ENCODE peak calls at places on chromosomes 12 and 14, in four cellular contexts. Z is fibroblast of lung, F is K562, M is neuronal stem cell. N is an unnamed sample.
A peak's percentile ranks its signal among the peaks of the same experiment; 100 is the strongest.

GRCh38 chr12:46692606-46693005 is 133.2 kb downstream of the SLC38A4 start:
- DNase-seq in F (no peak), Z (no peak), M (no peak), N (no peak)

GRCh38 chr12:107580750-107581529 is 104.7 kb upstream of the PWP1 start:
- DNase-seq in F (no peak), Z (peak; percentile 24), M (peak; percentile 9), N (peak; percentile 85)

GRCh38 chr12:132489078-132489601 is 811 bp upstream of the FBRSL1 start:
- DNase-seq in Z (no peak), M (peak; percentile 21), F (peak; percentile 38), N (no peak)

GRCh38 chr14:38290601-38291190 is 34.8 kb upstream of the CLEC14A start:
- DNase-seq in F (no peak), M (no peak), Z (peak; percentile 96), N (no peak)

GRCh38 chr12:65875635-65876034 is 51.4 kb downstream of the HMGA2 start:
- DNase-seq in Z (peak; percentile 64), M (no peak), F (no peak), N (no peak)

GRCh38 chr14:103385994-103386491 is 828 bp downstream of the MARK3 start:
- DNase-seq in F (no peak), M (no peak), Z (peak; percentile 25), N (no peak)

GRCh38 chr14:102889615-102890014 is 32.8 kb upstream of the AMN start:
- DNase-seq in F (no peak), M (no peak), Z (no peak), N (no peak)

GRCh38 chr14:86357866-86358265 is 827.9 kb downstream of the FLRT2 start:
- DNase-seq in Z (no peak), M (no peak), F (no peak), N (no peak)

GRCh38 chr12:49622501-49623141 is 740 bp upstream of the PRPF40B start:
- DNase-seq in Z (peak; percentile 33), M (no peak), F (peak; percentile 32), N (peak; percentile 85)

GRCh38 chr12:55743967-55744931 is 1.3 kb downstream of the GDF11 start:
- DNase-seq in M (no peak), Z (no peak), F (no peak), N (peak; percentile 78)

DNA sequence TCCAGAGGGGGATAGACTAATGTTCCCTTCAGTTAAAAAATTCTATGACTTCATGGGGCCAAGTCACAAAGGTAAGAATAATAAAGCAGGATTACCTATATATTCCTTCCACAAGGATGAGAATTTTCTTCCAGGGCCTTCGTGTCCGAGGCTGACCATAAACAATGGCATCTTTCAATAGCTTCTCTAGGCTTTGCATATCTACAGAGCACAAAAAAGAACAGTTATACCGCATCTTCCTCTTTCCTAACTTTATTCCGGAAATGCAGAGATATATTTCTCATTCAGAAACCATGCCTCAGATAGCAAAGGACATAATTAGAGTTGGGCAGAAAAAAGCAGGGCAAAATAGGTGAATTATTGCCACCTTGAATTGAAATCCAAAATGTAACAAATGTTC is 58.3 kb upstream of the ISM2 start:
- DNase-seq in M (no peak), Z (no peak), F (no peak), N (no peak)
- H3K9ac ChIP-seq in M (no peak overlapping the region), Z (no peak overlapping the region), F (no peak overlapping the region), N (no peak overlapping the region)

GRCh38 chr14:81363746-81364400 is 36.3 kb downstream of the STON2 start:
- DNase-seq in M (no peak), Z (no peak), F (no peak), N (no peak)

GRCh38 chr14:81371802-81372201 is 28.3 kb downstream of the STON2 start:
- DNase-seq in M (no peak), F (no peak), Z (no peak), N (no peak)

GRCh38 chr14:81366884-81367283 is 33.2 kb downstream of the STON2 start:
- DNase-seq in M (no peak), F (no peak), Z (no peak), N (no peak)

DNA sequence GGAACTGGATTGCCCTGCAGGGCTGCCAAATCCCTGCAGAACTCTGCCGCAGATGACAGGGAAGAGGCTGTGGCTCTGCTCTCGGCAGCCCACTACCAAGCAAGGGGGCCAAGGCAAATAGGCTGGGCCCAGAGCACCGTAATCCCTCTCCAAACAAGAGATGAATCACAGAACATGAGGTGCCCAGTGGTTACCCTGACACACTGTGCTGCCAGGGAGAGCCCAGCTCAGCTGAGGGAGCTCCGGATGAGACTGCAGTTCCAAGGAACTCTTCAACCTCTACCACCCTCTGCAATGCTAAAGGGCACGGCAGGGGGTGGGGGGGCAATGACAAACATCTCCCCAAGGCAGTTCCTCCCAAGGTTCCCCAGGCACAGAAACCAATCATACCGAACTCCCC is 33.9 kb downstream of the STON2 start:
- DNase-seq in M (no peak), Z (peak; percentile 8), F (no peak), N (peak; percentile 60)
- H3K27ac ChIP-seq in M (no peak overlapping the region), Z (no peak overlapping the region), F (no peak overlapping the region), N (peak overlapping the region; percentile 16)

DNA sequence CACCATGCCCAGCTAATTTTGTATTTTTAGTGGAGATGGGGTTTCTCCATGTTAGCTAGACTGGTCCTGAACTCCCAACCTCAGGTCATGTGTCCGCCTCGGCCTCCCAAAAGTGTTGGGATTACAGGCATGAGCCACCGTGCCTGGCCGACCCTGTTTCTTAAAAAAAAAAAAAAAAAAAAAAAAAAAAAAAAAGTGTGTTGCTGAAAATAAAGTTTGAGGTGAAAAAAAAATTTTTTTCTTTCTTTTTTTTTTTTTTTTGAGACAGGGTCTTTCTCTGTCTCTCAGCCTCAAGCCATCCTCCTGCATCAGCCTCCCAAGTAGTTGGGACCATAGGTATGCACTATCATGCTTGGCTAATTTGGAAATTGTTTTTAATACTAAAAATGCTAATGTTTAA is 11.3 kb downstream of the RBM25 start:
- DNase-seq in Z (no peak), M (no peak), F (no peak), N (no peak)
- H3K36me3 ChIP-seq in Z (peaks cover 2% of the 10 kb centered on the region), M (peaks cover 8% of the 10 kb centered on the region), F (peaks cover 71% of the 10 kb centered on the region), N (peaks cover 82% of the 10 kb centered on the region)

GRCh38 chr12:123530683-123531082 is 2.8 kb downstream of the RILPL1 start:
- DNase-seq in Z (no peak), F (no peak), M (no peak), N (no peak)

GRCh38 chr12:123532808-123533649 is 490 bp downstream of the RILPL1 start:
- DNase-seq in Z (peak; percentile 53), M (peak; percentile 58), F (peak; percentile 34), N (peak; percentile 89)

GRCh38 chr12:123532021-123532420 is 1.5 kb downstream of the RILPL1 start:
- DNase-seq in F (no peak), M (no peak), Z (peak; percentile 40), N (peak; percentile 62)

GRCh38 chr12:123531091-123531490 is 2.4 kb downstream of the RILPL1 start:
- DNase-seq in F (no peak), Z (no peak), M (no peak), N (no peak)

GRCh38 chr12:123533672-123534643 is at the start of gene RILPL1:
- DNase-seq in Z (peak; percentile 49), F (peak; percentile 85), M (peak; percentile 74), N (peak; percentile 90)
- H3K9ac ChIP-seq in Z (peak within 1 kb of the TSS; percentile 65), F (peak within 1 kb of the TSS; percentile 63), M (peak within 1 kb of the TSS; percentile 99), N (peak within 1 kb of the TSS; percentile 44)

GRCh38 chr14:64889352-64889751 is 9.6 kb upstream of the SPTB start:
- DNase-seq in M (no peak), Z (peak; percentile 19), F (no peak), N (no peak)

GRCh38 chr14:64891173-64891838 is 11.6 kb upstream of the SPTB start:
- DNase-seq in F (no peak), M (no peak), Z (no peak), N (no peak)

GRCh38 chr14:64891839-64892375 is 12.2 kb upstream of the SPTB start:
- DNase-seq in M (no peak), Z (peak; percentile 57), F (peak; percentile 30), N (peak; percentile 55)
- H3K27ac ChIP-seq in M (no peak overlapping the region), Z (no peak overlapping the region), F (no peak overlapping the region), N (no peak overlapping the region)

GRCh38 chr12:112178796-112179195 is 53.4 kb downstream of the TRAFD1 start:
- DNase-seq in M (no peak), Z (no peak), F (no peak), N (peak; percentile 47)

GRCh38 chr12:112176321-112177010 is 51.1 kb downstream of the TRAFD1 start:
- DNase-seq in M (no peak), Z (no peak), F (no peak), N (no peak)

GRCh38 chr12:112180422-112180821 is 55.1 kb downstream of the TRAFD1 start:
- DNase-seq in Z (no peak), F (no peak), M (no peak), N (no peak)

GRCh38 chr12:112179936-112180335 is 54.6 kb downstream of the TRAFD1 start:
- DNase-seq in Z (no peak), M (no peak), F (no peak), N (peak; percentile 67)

DNA sequence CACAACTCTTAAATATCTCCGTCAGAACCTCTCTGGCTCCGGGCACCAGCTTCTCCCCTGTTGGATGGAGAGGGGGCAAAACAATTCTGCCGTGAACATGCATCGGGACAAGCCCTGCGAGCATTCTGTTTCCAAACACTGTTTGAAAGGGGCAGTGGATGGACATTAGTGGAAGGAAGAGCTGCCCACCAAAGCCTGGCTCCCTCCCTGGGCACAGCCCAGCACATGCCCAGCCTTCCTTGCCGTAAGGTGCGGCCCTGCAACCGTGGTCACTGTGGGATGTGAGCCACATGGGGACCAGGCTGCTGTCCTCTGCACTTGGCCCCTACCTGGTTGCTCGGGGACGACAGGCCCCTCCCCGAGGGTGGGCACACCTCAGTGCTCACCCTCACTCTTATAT is 54.0 kb downstream of the TRAFD1 start:
- DNase-seq in M (no peak), F (no peak), Z (no peak), N (peak; percentile 23)
- H3K36me3 ChIP-seq in M (peaks cover 25% of the 10 kb centered on the region), F (peaks cover 78% of the 10 kb centered on the region), Z (peaks cover 9% of the 10 kb centered on the region), N (peaks cover 65% of the 10 kb centered on the region)

DNA sequence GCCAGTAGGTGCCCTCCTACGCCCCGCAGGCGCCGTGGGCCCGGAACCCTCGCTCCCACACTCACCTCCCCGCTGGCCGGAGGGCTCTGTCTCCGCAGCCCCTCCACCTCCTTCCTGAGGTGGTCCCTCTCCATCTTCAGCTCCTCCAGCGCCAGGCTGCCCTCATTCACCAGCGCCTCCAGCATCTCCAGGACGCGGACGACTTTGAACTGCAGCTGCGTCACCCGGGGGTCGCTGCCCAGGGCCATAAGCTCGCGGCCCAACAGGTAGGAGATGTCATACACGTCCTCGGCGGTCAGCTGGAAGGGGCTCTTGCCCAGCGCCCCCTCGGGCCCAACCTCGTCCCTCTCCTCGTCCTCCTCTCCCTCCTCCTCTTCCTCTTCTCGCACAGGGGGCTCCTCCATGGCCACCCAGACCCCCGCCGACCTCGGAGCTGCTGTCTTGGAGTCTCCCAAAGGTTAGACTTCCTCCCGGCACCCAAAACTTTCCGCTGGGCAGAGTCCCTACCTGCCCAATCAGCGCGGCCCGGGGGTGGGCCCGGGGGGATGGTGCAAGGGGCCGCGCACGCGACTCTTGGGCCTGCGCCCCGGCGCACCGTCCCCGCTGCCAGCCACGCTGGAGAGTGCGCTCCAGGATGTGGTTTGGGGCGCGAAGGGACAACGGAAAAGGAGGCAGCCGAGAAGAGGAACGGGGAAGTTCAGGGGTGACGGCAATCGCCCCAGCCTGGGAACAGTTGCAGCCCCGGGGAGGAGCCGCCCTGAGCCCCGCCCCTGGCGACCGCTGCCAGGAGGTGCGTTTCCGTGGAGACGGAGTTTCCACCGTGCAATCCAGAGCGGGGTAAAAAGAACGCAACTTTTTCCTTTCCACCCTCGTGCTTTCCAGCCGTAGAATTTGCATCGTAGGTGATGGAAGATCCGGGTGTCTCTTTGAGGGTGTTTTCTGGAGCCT is at the start of gene RILPL2:
- DNase-seq in Z (peak; percentile 79), M (peak; percentile 49), F (peak; percentile 87), N (peak; percentile 95)
- H3K9ac ChIP-seq in Z (peak within 1 kb of the TSS; percentile 66), M (peak within 1 kb of the TSS; percentile 85), F (peak within 1 kb of the TSS; percentile 64), N (peak within 1 kb of the TSS; percentile 67)

GRCh38 chr14:29906256-29906885 is 21.3 kb downstream of the PRKD1 start:
- DNase-seq in M (no peak), F (no peak), Z (peak; percentile 73), N (no peak)
- H3K27ac ChIP-seq in M (no peak overlapping the region), F (no peak overlapping the region), Z (no peak overlapping the region), N (no peak overlapping the region)